ENCODE peak calls at places on chromosomes 3 and 15, in nine cellular contexts. F is cardiac fibroblast; I is SW480; B is HT1080; O is EL; X is GM12878; G is naive thymus-derived CD8-positive, alpha-beta T cell; V is naive B cell; A is T-helper 2 cell. S is an unnamed sample.
A peak's percentile ranks its signal among the peaks of the same experiment; 100 is the strongest.

GRCh38 chr15:47367991-47368390 is 349.3 kb upstream of the SEMA6D start:
- DNase-seq in A (no peak), O (no peak), V (no peak), B (no peak), G (no peak), X (no peak), F (no peak), I (no peak), S (no peak)

GRCh38 chr3:104892044-104892443 is 474.7 kb upstream of the ALCAM start:
- DNase-seq in O (no peak), I (no peak), F (no peak), A (no peak), V (no peak), X (no peak), B (no peak), G (no peak), S (no peak)

GRCh38 chr3:156643729-156644389 is 30.5 kb upstream of the TIPARP start:
- DNase-seq in A (no peak), B (no peak), I (no peak), G (peak; percentile 23), F (peak; percentile 62), O (no peak), X (peak; percentile 76), V (peak; percentile 53), S (peak; percentile 28)

GRCh38 chr15:89030311-89030710 is 57.9 kb upstream of the ABHD2 start:
- DNase-seq in A (no peak), B (no peak), O (no peak), X (no peak), F (peak; percentile 39), V (no peak), I (no peak), G (no peak), S (no peak)

GRCh38 chr3:188664795-188665194 is 507.0 kb upstream of the TPRG1 start:
- DNase-seq in O (peak; percentile 41), B (peak; percentile 29), X (no peak), I (no peak), G (no peak), A (no peak), V (no peak), F (peak; percentile 39), S (peak; percentile 25)

GRCh38 chr15:79474252-79474651 is 42.1 kb downstream of the MINAR1 start:
- DNase-seq in G (no peak), V (no peak), B (no peak), I (no peak), F (peak; percentile 49), X (no peak), A (no peak), O (peak; percentile 44), S (peak; percentile 35)

GRCh38 chr3:71051893-71052687 is 531.4 kb downstream of the FOXP1 start:
- DNase-seq in I (peak; percentile 46), G (no peak), V (no peak), F (peak; percentile 60), X (no peak), A (no peak), B (no peak), O (peak; percentile 53), S (no peak)

GRCh38 chr15:62337934-62338333 is 172.8 kb upstream of the C2CD4B start:
- DNase-seq in F (no peak), O (no peak), I (peak; percentile 2), A (no peak), X (no peak), G (no peak), V (no peak), B (peak; percentile 8), S (peak; percentile 15)

GRCh38 chr15:68232937-68233336 is 3.4 kb upstream of the CLN6 start:
- DNase-seq in O (no peak), V (no peak), G (no peak), I (no peak), X (no peak), A (no peak), F (no peak), B (no peak), S (no peak)

GRCh38 chr3:134392336-134392983 is 18.2 kb upstream of the AMOTL2 start:
- DNase-seq in G (no peak), I (no peak), X (no peak), O (no peak), F (no peak), A (no peak), B (no peak), V (no peak), S (no peak)

GRCh38 chr3:184740509-184741258 is 28.8 kb upstream of the MAGEF1 start:
- DNase-seq in B (peak; percentile 83), G (no peak), I (peak; percentile 87), X (no peak), O (peak; percentile 60), V (no peak), F (peak; percentile 28), A (no peak), S (peak; percentile 26)

GRCh38 chr15:82231233-82231632 is 31.3 kb downstream of the EFL1 start:
- DNase-seq in B (no peak), V (no peak), A (no peak), F (no peak), I (no peak), O (no peak), X (no peak), G (no peak), S (no peak)

GRCh38 chr3:129824926-129825541 is 68.5 kb downstream of the TMCC1 start:
- DNase-seq in A (no peak), X (peak; percentile 20), O (peak; percentile 46), V (peak; percentile 51), B (peak; percentile 56), F (peak; percentile 69), G (peak; percentile 33), I (peak; percentile 56), S (peak; percentile 71)

GRCh38 chr3:71461749-71462483 is 121.6 kb downstream of the FOXP1 start:
- DNase-seq in B (no peak), F (peak; percentile 43), I (no peak), O (peak; percentile 63), A (no peak), G (no peak), X (no peak), V (no peak), S (peak; percentile 32)

GRCh38 chr3:171417137-171417536 is 43.1 kb downstream of the TNIK start:
- DNase-seq in B (no peak), A (no peak), V (no peak), X (no peak), F (peak; percentile 17), O (no peak), I (no peak), G (no peak), S (no peak)

GRCh38 chr3:112767177-112767576 is 79.5 kb downstream of the CD200R1L start:
- DNase-seq in F (no peak), I (no peak), G (no peak), O (no peak), X (peak; percentile 24), A (no peak), V (peak; percentile 19), B (no peak), S (no peak)

GRCh38 chr3:59580499-59580898 is 530.7 kb upstream of the CFAP20DC start:
- DNase-seq in X (no peak), I (no peak), B (no peak), A (no peak), G (no peak), V (no peak), F (no peak), O (no peak), S (no peak)

GRCh38 chr3:33420966-33421365 is 19.2 kb downstream of the UBP1 start:
- DNase-seq in G (no peak), I (no peak), O (no peak), V (no peak), F (peak; percentile 17), B (no peak), X (no peak), A (no peak), S (no peak)

GRCh38 chr3:14392231-14392630 is 10.2 kb upstream of the SLC6A6 start:
- DNase-seq in F (no peak), X (no peak), A (no peak), O (no peak), I (no peak), G (no peak), B (no peak), V (no peak), S (no peak)

GRCh38 chr15:36527512-36528162 is 51.8 kb upstream of the CDIN1 start:
- DNase-seq in F (no peak), G (no peak), O (no peak), I (no peak), V (no peak), X (no peak), A (no peak), B (no peak), S (no peak)

GRCh38 chr3:62667714-62668113 is 207.5 kb downstream of the CADPS start:
- DNase-seq in V (no peak), A (no peak), I (peak; percentile 17), F (no peak), G (no peak), X (no peak), B (no peak), O (no peak), S (no peak)

GRCh38 chr3:146577662-146578061 is 27.5 kb downstream of the PLSCR5 start:
- DNase-seq in B (peak; percentile 34), G (peak; percentile 13), A (no peak), V (peak; percentile 24), I (peak; percentile 45), F (peak; percentile 84), X (no peak), O (peak; percentile 51), S (peak; percentile 58)

S was measured in kidney tubule cell.